ENCODE peak calls at places on chromosomes 12 and 14, in five cellular contexts. H is progenitor cell of endocrine pancreas; G is CD4-positive, alpha-beta memory T cell; A is CD8-positive, alpha-beta memory T cell; X is choroid plexus epithelial cell. K is an unnamed sample.

GRCh38 chr12:110776410-110776809 is 33.7 kb upstream of the PPP1CC start:
- DNase-seq in H (no peak), G (no peak), A (no peak), X (no peak), K (no peak)

GRCh38 chr14:59428581-59429012 is 36.6 kb downstream of the GPR135 start:
- DNase-seq in H (no peak), G (no peak), A (no peak), X (peak; percentile 68), K (peak; percentile 5)

GRCh38 chr12:115205755-115206308 is 521.9 kb upstream of the TBX3 start:
- DNase-seq in H (no peak), G (no peak), A (no peak), X (no peak), K (no peak)

GRCh38 chr12:116980083-116980482 is 69.3 kb downstream of the FBXW8 start:
- DNase-seq in H (no peak), G (no peak), A (no peak), X (no peak), K (no peak)

GRCh38 chr12:57810450-57810849 is 8.1 kb downstream of the AVIL start:
- DNase-seq in H (no peak), G (no peak), A (no peak), X (peak; percentile 73), K (no peak)

GRCh38 chr12:40015360-40015759 is 90.5 kb downstream of the SLC2A13 start:
- DNase-seq in H (no peak), G (no peak), A (no peak), X (no peak), K (no peak)

GRCh38 chr12:91058821-91059220 is 997 bp upstream of the KERA start:
- DNase-seq in H (no peak), G (no peak), A (no peak), X (no peak), K (no peak)

GRCh38 chr12:28017126-28017872 is 44.8 kb upstream of the PTHLH start:
- DNase-seq in H (no peak), G (no peak), A (no peak), X (no peak), K (no peak)

GRCh38 chr12:87820524-87821194 is 208.5 kb downstream of the C12orf50 start:
- DNase-seq in H (no peak), G (no peak), A (no peak), X (peak; percentile 91), K (no peak)

GRCh38 chr14:93994919-93995682 is 2.0 kb upstream of the CCDC197 start:
- DNase-seq in H (no peak), G (no peak), A (no peak), X (no peak), K (peak; percentile 50)

GRCh38 chr12:108573310-108573709 is 10.9 kb downstream of the ISCU start:
- DNase-seq in H (no peak), G (no peak), A (no peak), X (no peak), K (peak; percentile 62)

GRCh38 chr14:95026851-95027463 is 130.4 kb downstream of the DICER1 start:
- DNase-seq in H (no peak), G (no peak), A (no peak), X (no peak), K (no peak)

GRCh38 chr12:26821212-26821701 is 11.7 kb downstream of the ITPR2 start:
- DNase-seq in H (no peak), G (no peak), A (no peak), X (peak; percentile 46), K (no peak)

GRCh38 chr14:64605926-64606685 is 56.3 kb downstream of the PPP1R36 start:
- DNase-seq in H (no peak), G (no peak), A (no peak), X (no peak), K (no peak)

GRCh38 chr12:53532524-53533445 is 25.5 kb upstream of the NPFF start:
- DNase-seq in H (no peak), G (no peak), A (no peak), X (no peak), K (no peak)

GRCh38 chr14:67187826-67188225 is 1.4 kb upstream of the GARIN2 start:
- DNase-seq in H (no peak), G (no peak), A (no peak), X (peak; percentile 90), K (no peak)

GRCh38 chr14:87896393-87897380 is 96.3 kb downstream of the GALC start:
- DNase-seq in H (no peak), G (peak; percentile 7), A (no peak), X (peak; percentile 72), K (no peak)

GRCh38 chr12:19597304-19598066 is 158.2 kb downstream of the AEBP2 start:
- DNase-seq in H (no peak), G (no peak), A (no peak), X (no peak), K (no peak)

GRCh38 chr14:22822017-22822618 is 6.9 kb upstream of the SLC7A7 start:
- DNase-seq in H (peak; percentile 20), G (no peak), A (no peak), X (no peak), K (no peak)

GRCh38 chr12:4909734-4910501 is at the start of gene KCNA1:
- DNase-seq in H (peak; percentile 44), G (no peak), A (no peak), X (no peak), K (no peak)

GRCh38 chr12:112182499-112182898 is 57.1 kb downstream of the TRAFD1 start:
- DNase-seq in H (no peak), G (no peak), A (no peak), X (peak; percentile 38), K (no peak)

GRCh38 chr12:4272014-4272975 is 1.3 kb upstream of the CCND2 start:
- DNase-seq in H (peak; percentile 72), G (peak; percentile 87), A (peak; percentile 88), X (peak; percentile 70), K (peak; percentile 98)

GRCh38 chr12:25051171-25051570 is 102.3 kb upstream of the BCAT1 start:
- DNase-seq in H (no peak), G (no peak), A (no peak), X (no peak), K (no peak)

GRCh38 chr14:85556263-85556662 is 26.3 kb downstream of the FLRT2 start:
- DNase-seq in H (no peak), G (no peak), A (no peak), X (no peak), K (no peak)

GRCh38 chr12:89345830-89346740 is 6.2 kb downstream of the DUSP6 start:
- DNase-seq in H (no peak), G (peak; percentile 40), A (peak; percentile 62), X (peak; percentile 83), K (no peak)

GRCh38 chr12:38053655-38054464 is 262.7 kb upstream of the ALG10B start:
- DNase-seq in H (no peak), G (no peak), A (no peak), X (no peak), K (no peak)

GRCh38 chr12:41045509-41045908 is 142.6 kb upstream of the PDZRN4 start:
- DNase-seq in H (no peak), G (no peak), A (no peak), X (no peak), K (no peak)

GRCh38 chr12:66127695-66128094 is 2.9 kb downstream of the LLPH start:
- DNase-seq in H (no peak), G (no peak), A (no peak), X (peak; percentile 83), K (no peak)

GRCh38 chr12:26608706-26609105 is 224.3 kb downstream of the ITPR2 start:
- DNase-seq in H (no peak), G (no peak), A (no peak), X (no peak), K (no peak)

GRCh38 chr14:21440857-21441256 is 15.1 kb downstream of the CHD8 start:
- DNase-seq in H (no peak), G (no peak), A (no peak), X (no peak), K (no peak)

GRCh38 chr14:94544726-94545125 is 16.5 kb upstream of the SERPINA4 start:
- DNase-seq in H (no peak), G (no peak), A (no peak), X (no peak), K (no peak)

GRCh38 chr12:121748571-121749265 is 36.2 kb downstream of the TMEM120B start:
- DNase-seq in H (peak; percentile 17), G (no peak), A (no peak), X (peak; percentile 96), K (no peak)

GRCh38 chr12:54133663-54134375 is 55.0 kb downstream of the SMUG1 start:
- DNase-seq in H (no peak), G (no peak), A (no peak), X (no peak), K (no peak)

K was measured in CD4-positive, CD25-positive, alpha-beta regulatory T cell.